ENCODE peak calls at places on chromosomes 5 and 9, in ten cellular contexts. P is mucosa of descending colon; J is heart left ventricle; X is PC-9; H is esophagus muscularis mucosa; C is IMR-90; N is effector memory CD4-positive, alpha-beta T cell; B is colonic mucosa; Q is left ventricle myocardium inferior; D is neural progenitor cell. E is an unnamed sample. For H3K4me1, the result is how much of the 10 kb centered on the place peaks cover.

GRCh38 chr9:121239071-121239470 is 28.9 kb upstream of the GSN start:
- DNase-seq in X (no peak), H (no peak), J (no peak), D (no peak), P (no peak), C (peak), B (no peak), N (no peak), Q (no peak), E (no peak)

GRCh38 chr9:134488901-134489280 is 152.7 kb upstream of the COL5A1 start:
- DNase-seq in P (no peak), D (no peak), B (no peak), Q (no peak), J (no peak), X (no peak), H (no peak), C (no peak), N (no peak), E (no peak)

GRCh38 chr5:179287631-179288030 is 57.6 kb downstream of the ADAMTS2 start:
- DNase-seq in J (no peak), B (no peak), N (no peak), C (no peak), D (no peak), P (peak), Q (no peak), H (no peak), X (no peak), E (peak)

GRCh38 chr5:110134963-110135935 is 445.5 kb downstream of the MAN2A1 start:
- DNase-seq in Q (no peak), P (no peak), N (no peak), B (no peak), D (no peak), X (no peak), C (no peak), J (no peak), H (no peak), E (no peak)

GRCh38 chr9:21455320-21455719 is 15.1 kb downstream of the IFNA1 start:
- DNase-seq in D (peak), P (no peak), Q (no peak), H (no peak), X (no peak), B (no peak), C (peak), N (no peak), J (no peak), E (no peak)

GRCh38 chr9:127927457-127928231 is 2.9 kb downstream of the PIP5KL1 start:
- DNase-seq in B (peak), H (no peak), C (no peak), N (peak), Q (no peak), X (peak), P (peak), D (peak), J (no peak), E (no peak)

GRCh38 chr5:83197326-83197725 is 120.0 kb downstream of the XRCC4 start:
- DNase-seq in B (no peak), C (no peak), H (no peak), J (no peak), X (no peak), N (no peak), P (no peak), Q (no peak), D (peak), E (no peak)

GRCh38 chr5:56815657-56816545 is 552 bp downstream of the MAP3K1 start:
- DNase-seq in J (peak), B (peak), H (no peak), C (peak), N (peak), D (peak), Q (no peak), X (peak), P (peak), E (peak)

GRCh38 chr9:68560131-68560844 is 19.6 kb upstream of the TMEM252 start:
- DNase-seq in N (peak), P (peak), Q (peak), X (no peak), B (peak), D (peak), H (no peak), C (peak), J (peak), E (peak)

GRCh38 chr9:21803674-21804048 is 1.2 kb downstream of the MTAP start:
- DNase-seq in N (no peak), X (no peak), H (no peak), D (no peak), P (no peak), B (no peak), Q (no peak), J (no peak), C (no peak), E (no peak)

GRCh38 chr5:168808217-168808616 is 229.0 kb upstream of the PANK3 start:
- DNase-seq in B (no peak), P (no peak), N (no peak), C (no peak), Q (no peak), D (no peak), H (no peak), J (no peak), X (no peak), E (no peak)
- H3K4me3 ChIP-seq in B (no peak), P (no peak), N (no peak), C (no peak), Q (no peak), D (no peak), H (no peak), J (no peak), X (no peak), E (no peak)

GRCh38 chr5:104367978-104368377 is 805.4 kb upstream of the NUDT12 start:
- DNase-seq in Q (no peak), C (no peak), B (no peak), J (no peak), D (no peak), N (no peak), H (no peak), X (no peak), P (no peak), E (no peak)

GRCh38 chr5:104370523-104370922 is 807.9 kb upstream of the NUDT12 start:
- DNase-seq in P (no peak), N (no peak), B (no peak), C (no peak), Q (no peak), H (no peak), D (no peak), J (no peak), X (no peak), E (no peak)

GRCh38 chr5:104375345-104375744 is 812.8 kb upstream of the NUDT12 start:
- DNase-seq in C (no peak), X (no peak), J (no peak), N (no peak), D (no peak), H (no peak), P (no peak), B (no peak), Q (no peak), E (no peak)

GRCh38 chr5:104372796-104373195 is 810.2 kb upstream of the NUDT12 start:
- DNase-seq in X (no peak), P (no peak), J (no peak), Q (no peak), D (no peak), H (no peak), C (no peak), B (no peak), N (no peak), E (no peak)
- H3K4me1 ChIP-seq in X (under half), P (under half), J (under half), Q (under half), D (under half), H (under half), C (under half), B (under half), N (under half), E (under half)

DNA sequence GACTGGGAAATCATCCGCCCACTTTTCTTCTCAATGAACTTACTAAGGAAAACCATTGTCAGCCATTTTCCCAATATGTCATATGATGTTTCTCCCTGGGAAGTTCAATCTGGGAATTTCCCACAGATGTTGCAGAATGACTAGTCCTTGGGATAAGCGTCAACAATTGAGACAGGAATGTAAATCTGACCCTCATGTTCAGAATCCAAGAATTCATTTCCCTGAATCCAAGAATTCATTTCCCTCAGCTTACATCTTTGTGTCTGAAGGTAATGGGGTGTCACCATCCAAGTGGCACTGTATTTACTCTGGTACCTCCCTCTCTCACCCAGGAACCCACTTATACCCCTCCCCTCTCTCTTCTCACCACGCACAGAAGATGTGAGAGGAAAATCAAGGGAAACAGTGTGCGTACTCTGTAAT is 7.4 kb downstream of the KLF9 start:
- DNase-seq in N (no peak), D (no peak), Q (no peak), X (no peak), H (no peak), B (no peak), P (no peak), J (no peak), C (peak), E (no peak)
- H3K4me3 ChIP-seq in N (no peak), D (no peak), Q (peak), X (no peak), H (peak), B (no peak), P (no peak), J (peak), C (peak), E (peak)

DNA sequence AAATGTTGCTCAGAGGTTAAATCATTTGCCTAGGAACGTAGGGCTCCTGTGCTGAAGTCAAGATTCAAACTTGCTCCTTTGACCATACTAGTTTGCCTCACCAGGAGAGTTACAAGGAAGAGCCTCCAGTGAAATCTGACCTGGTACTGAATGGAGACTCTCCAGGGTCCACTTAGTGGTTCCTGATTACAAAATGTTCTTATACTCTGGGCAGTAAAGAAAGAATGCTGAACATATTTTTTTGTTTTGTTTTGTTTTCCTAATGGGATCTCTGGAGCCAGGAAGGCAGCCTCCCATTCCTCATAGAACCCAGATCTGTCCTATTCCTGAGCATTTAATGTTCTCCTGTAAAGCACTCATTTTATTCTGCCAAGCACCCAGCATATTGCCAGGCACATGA is 256.5 kb upstream of the CLINT1 start:
- DNase-seq in D (no peak), H (no peak), N (no peak), Q (no peak), P (no peak), B (no peak), C (no peak), X (no peak), J (no peak), E (no peak)
- H3K4me1 ChIP-seq in D (under half), H (under half), N (under half), Q (under half), P (under half), B (under half), C (under half), X (under half), J (under half), E (under half)